ENCODE peak calls at places on chromosomes 4 and X, in seven cellular contexts. X is brain microvascular endothelial cell; H is GM23248; W is stimulated activated CD8-positive, alpha-beta memory T cell treated with anti-CD3 and anti-CD28 coated beads, Interleukin-4, amount 100 ng/mL, for 24 hours; T is natural killer cell; Z is endodermal cell; N is NCI-H345. S is an unnamed sample.

GRCh38 chrX:21166302-21166982 is 207.8 kb upstream of the CNKSR2 start:
- DNase-seq in N (no peak), X (peak; percentile 46), T (no peak), Z (no peak), W (no peak), H (peak; percentile 54), S (no peak)

GRCh38 chrX:68822641-68823410 is 6.0 kb upstream of the EFNB1 start:
- DNase-seq in N (no peak), H (peak; percentile 69), T (no peak), X (peak; percentile 28), Z (peak; percentile 84), W (no peak), S (no peak)

GRCh38 chrX:151031365-151031975 is 48.3 kb downstream of the HMGB3 start:
- DNase-seq in T (no peak), N (no peak), X (no peak), H (no peak), W (no peak), Z (no peak), S (no peak)

GRCh38 chrX:31499120-31499519 is 427.3 kb upstream of the FTHL17 start:
- DNase-seq in H (peak; percentile 52), N (no peak), W (no peak), Z (no peak), X (peak; percentile 62), T (no peak), S (no peak)

GRCh38 chr4:66178901-66179300 is 508.6 kb upstream of the EPHA5 start:
- DNase-seq in T (no peak), H (no peak), Z (no peak), N (no peak), X (peak; percentile 35), W (no peak), S (no peak)

GRCh38 chr4:2537011-2537830 is 774 bp downstream of the FAM193A start:
- DNase-seq in H (peak; percentile 74), W (peak; percentile 42), N (peak; percentile 50), Z (peak; percentile 78), X (no peak), T (peak; percentile 61), S (peak; percentile 32)

GRCh38 chr4:180057198-180057821 is 2185.9 kb upstream of the TENM3 start:
- DNase-seq in T (no peak), Z (peak; percentile 59), N (no peak), H (peak; percentile 1), W (no peak), X (no peak), S (no peak)

GRCh38 chr4:117010695-117011094 is 74.7 kb downstream of the TRAM1L1 start:
- DNase-seq in W (no peak), T (no peak), N (no peak), X (no peak), H (no peak), Z (no peak), S (no peak)